ENCODE peak calls at places on chromosomes 6 and 20, in five cellular contexts. Q is endothelial cell of umbilical vein, L is A549, D is HepG2, I is K562. M is an unnamed sample.

GRCh38 chr20:3805594-3806264 is 9.6 kb downstream of the CDC25B start:
- DNase-seq in Q (no peak), I (peak), D (no peak), L (peak), M (peak)

GRCh38 chr6:108598316-108598863 is 37.7 kb downstream of the FOXO3 start:
- DNase-seq in D (no peak), Q (no peak), L (no peak), I (peak), M (peak)

GRCh38 chr6:170553686-170554085 is 483 bp upstream of the TBP start:
- DNase-seq in I (no peak), L (no peak), D (no peak), Q (no peak), M (no peak)

GRCh38 chr6:106882601-106883518 is 91.7 kb downstream of the CD24 start:
- DNase-seq in Q (no peak), L (no peak), I (no peak), D (no peak), M (no peak)

GRCh38 chr6:83872386-83873118 is 13.1 kb downstream of the CYB5R4 start:
- DNase-seq in Q (no peak), I (no peak), D (no peak), L (no peak), M (no peak)

GRCh38 chr6:27894839-27895762 is 17.1 kb downstream of the OR2B2 start:
- DNase-seq in D (peak), Q (peak), I (peak), L (peak), M (peak)

GRCh38 chr20:61888101-61888865 is 177.4 kb downstream of the TAF4 start:
- DNase-seq in Q (no peak), I (no peak), D (no peak), L (no peak), M (no peak)

GRCh38 chr6:45763281-45763680 is 252.4 kb downstream of the CLIC5 start:
- DNase-seq in Q (no peak), D (no peak), I (no peak), L (no peak), M (no peak)

GRCh38 chr6:12288211-12288618 is 1.9 kb upstream of the EDN1 start:
- DNase-seq in I (no peak), Q (no peak), L (peak), D (no peak), M (peak)

GRCh38 chr6:39791311-39791710 is 865 bp upstream of the DAAM2 start:
- DNase-seq in Q (no peak), D (peak), I (peak), L (no peak), M (peak)

GRCh38 chr6:53645850-53646249 is 19.7 kb downstream of the KLHL31 start:
- DNase-seq in I (no peak), D (no peak), L (no peak), Q (no peak), M (no peak)

GRCh38 chr6:53643481-53643965 is 22.0 kb downstream of the KLHL31 start:
- DNase-seq in I (no peak), L (no peak), Q (no peak), D (peak), M (no peak)

GRCh38 chr6:53648571-53648970 is 17.0 kb downstream of the KLHL31 start:
- DNase-seq in I (no peak), Q (no peak), L (no peak), D (no peak), M (no peak)

GRCh38 chr6:53647437-53648094 is 18.0 kb downstream of the KLHL31 start:
- DNase-seq in Q (no peak), D (no peak), L (no peak), I (no peak), M (peak)

GRCh38 chr6:53646606-53647005 is 18.9 kb downstream of the KLHL31 start:
- DNase-seq in I (no peak), L (no peak), Q (no peak), D (no peak), M (no peak)
- TF ChIP-seq MAX in I (no peak), L (no peak), Q (no peak), D (no peak), M (no peak)

GRCh38 chr6:116528163-116528562 is 16.7 kb downstream of the CALHM5 start:
- DNase-seq in L (no peak), D (no peak), Q (peak), I (no peak), M (no peak)

GRCh38 chr6:116531675-116532570 is 13.6 kb downstream of the TRAPPC3L start:
- DNase-seq in D (peak), Q (peak), I (peak), L (peak), M (peak)

GRCh38 chr6:116528800-116529199 is 16.7 kb downstream of the TRAPPC3L start:
- DNase-seq in I (no peak), D (peak), L (no peak), Q (peak), M (no peak)

GRCh38 chr6:116529466-116529969 is 16.0 kb downstream of the TRAPPC3L start:
- DNase-seq in D (no peak), Q (no peak), I (no peak), L (no peak), M (no peak)

DNA sequence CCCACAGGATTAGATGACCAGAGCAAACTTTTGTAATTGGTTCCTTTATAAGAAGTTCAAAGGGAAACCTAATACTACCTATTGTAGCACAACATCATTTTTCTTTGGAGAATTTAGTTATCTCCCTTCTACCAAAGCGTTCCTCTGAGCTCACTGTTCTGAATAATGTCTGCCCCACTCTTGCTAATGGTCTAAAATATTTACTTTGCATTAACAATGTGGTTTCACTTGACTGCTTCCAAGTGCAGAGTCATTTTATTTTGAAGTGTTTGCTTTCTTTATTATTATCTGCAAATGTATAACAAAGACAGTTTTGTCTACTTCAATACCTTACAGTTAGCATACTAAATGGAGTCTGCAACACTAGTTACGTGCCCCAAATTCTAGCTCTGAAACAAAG is 15.0 kb downstream of the TRAPPC3L start:
- DNase-seq in I (no peak), D (peak), Q (no peak), L (no peak), M (no peak)
- TF ChIP-seq MYC in I (no peak), D (no peak), Q (no peak), L (no peak), M (no peak)

DNA sequence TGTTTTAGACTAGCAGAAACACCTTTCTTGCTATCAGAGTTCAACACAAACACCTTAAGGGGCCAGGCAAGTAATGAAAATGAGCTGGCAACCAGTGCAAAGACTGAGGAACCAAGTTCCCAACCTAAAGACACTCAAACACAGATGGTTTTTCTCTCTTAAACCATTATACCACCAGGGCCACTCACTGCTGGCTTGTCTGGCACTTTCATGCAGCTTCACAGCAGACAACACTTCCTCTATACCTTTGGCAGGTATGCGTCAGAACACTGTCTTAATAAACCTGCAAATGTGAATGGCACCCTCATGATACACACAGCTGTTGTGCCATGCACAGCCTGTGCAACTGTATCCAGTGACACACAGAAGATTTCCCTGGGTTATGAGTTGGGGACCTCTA is 41.6 kb downstream of the NFATC2 start:
- DNase-seq in Q (no peak), D (no peak), I (no peak), L (no peak), M (peak)
- TF ChIP-seq MAX in Q (no peak), D (no peak), I (no peak), L (no peak), M (no peak)

DNA sequence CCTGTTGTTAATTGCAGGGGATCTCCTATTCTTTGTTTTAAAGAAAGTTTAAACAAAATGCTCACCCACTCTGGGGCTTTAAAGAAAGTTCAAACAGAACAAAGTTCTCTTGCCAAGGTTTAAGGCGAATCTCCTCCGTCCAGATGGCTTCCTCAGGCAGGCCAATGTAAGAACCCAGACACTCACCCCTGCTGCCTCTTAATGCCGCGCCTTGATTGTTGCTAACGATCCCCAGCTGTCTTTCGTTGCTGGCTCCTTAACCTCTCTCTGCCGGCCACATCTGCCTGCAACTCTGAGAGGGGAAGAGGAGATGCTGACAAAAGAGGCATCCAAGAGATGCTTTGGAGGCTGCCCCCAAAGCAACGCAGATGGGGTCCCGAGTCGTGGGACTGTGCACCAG is 235.0 kb upstream of the PRDM1 start:
- DNase-seq in L (no peak), D (no peak), Q (no peak), I (no peak), M (no peak)
- TF ChIP-seq MYC in L (no peak), D (no peak), Q (no peak), I (no peak), M (no peak)

DNA sequence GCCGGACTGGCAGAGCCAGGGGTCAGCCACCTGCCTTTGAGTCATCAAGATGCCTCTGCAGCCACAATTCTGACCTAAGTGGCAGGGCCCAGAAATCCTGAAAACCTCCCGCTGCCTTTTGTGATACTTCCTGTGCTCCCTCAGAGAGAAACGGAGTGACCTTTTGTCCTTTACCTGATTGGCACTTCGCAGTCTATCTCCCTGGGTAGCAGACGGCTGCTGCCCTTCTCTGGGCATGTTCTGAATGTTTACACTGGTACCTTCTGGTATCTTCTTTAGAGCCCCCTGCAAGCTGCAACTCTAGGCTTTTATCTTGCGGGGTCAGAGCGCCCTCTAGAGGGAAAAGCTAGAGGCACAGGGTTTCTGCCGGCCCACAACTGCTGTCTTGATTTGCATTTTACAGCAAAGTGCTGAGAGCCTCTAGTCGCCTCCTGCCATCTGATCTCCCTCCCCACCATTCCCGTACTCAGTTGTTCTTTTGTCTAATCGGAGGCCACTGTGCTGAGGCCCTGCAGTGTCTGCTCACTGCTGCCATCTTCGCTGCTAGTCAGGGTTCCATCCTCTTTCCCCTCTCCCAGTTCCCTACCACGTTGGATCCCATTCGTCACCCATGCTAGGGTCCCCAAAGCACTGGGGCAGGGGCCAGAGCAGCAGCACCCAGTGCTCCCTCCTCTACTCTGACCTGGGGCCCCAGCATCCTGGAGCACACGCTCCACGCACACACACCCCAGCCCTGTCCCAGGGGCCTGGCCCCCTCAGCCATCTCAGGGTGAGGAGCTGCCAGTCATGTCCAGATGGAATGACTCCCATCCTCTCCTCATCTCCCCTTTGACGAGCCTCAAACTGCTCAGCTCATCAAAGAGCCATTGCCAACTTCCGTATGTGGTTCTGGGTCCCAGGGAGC is 26.7 kb downstream of the SPATA2 start:
- DNase-seq in L (peak), I (peak), Q (peak), D (peak), M (peak)
- TF ChIP-seq MAX in L (no peak), I (no peak), Q (no peak), D (no peak), M (no peak)

GRCh38 chr6:31004285-31004684 is 6.0 kb upstream of the MUC22 start:
- DNase-seq in Q (no peak), L (peak), I (no peak), D (no peak), M (no peak)
- TF ChIP-seq MYC in Q (no peak), L (no peak), I (no peak), D (no peak), M (no peak)

DNA sequence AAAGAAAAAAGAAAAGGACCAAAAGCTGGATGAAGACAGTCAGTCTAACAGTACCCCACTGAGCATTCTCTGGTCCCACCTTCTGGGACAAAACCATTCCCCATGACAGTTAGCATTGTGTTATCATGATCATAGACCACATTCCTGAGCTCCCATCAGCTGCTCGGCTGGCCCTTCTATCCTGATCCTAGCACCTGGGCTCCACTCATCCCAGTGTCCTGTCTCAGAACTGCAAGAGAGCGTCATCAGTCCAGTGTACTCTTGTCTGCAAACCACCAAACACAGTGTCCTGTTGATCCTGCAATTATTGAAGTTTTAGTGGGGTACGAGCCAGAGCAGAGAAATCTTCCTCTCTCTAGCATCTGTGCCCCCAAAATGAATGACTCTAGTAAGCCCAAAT is 16.0 kb upstream of the TAAR1 start:
- DNase-seq in D (no peak), I (no peak), L (no peak), Q (no peak), M (no peak)
- TF ChIP-seq MAX in D (no peak), I (no peak), L (no peak), Q (no peak), M (no peak)

GRCh38 chr6:56151825-56152224 is 95.6 kb downstream of the COL21A1 start:
- DNase-seq in L (no peak), D (no peak), I (no peak), Q (no peak), M (no peak)
- TF ChIP-seq MYC in L (no peak), D (no peak), I (no peak), Q (no peak), M (no peak)

GRCh38 chr6:147805155-147805554 is 296.7 kb downstream of the SAMD5 start:
- DNase-seq in Q (peak), D (peak), I (no peak), L (no peak), M (no peak)

GRCh38 chr6:147806697-147807096 is 298.2 kb downstream of the SAMD5 start:
- DNase-seq in D (no peak), Q (no peak), L (no peak), I (peak), M (peak)

DNA sequence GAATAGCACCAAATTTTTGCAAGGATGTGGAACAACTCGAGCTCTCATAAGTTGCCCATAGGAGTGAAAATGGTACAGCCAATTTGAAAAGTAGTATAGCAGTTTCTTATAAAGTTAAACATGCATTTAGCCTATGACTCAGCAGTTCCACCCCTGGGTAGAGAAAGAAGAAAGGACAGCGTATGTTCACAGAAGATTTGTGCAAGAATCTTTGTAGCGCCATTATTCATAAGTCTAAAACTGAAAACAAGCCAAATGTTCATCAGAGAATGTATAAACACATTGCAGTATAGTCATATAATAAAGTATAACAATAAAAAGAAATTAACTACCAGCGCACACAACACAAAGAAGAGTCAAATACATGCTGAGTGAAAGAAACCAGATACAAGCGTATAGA is 293.9 kb downstream of the SAMD5 start:
- DNase-seq in I (peak), Q (no peak), D (no peak), L (no peak), M (no peak)
- TF ChIP-seq MAX in I (no peak), Q (no peak), D (no peak), L (no peak), M (no peak)

M was measured in NB4.